ENCODE peak calls at places on chromosome 21, in five cellular contexts. One of them, this sample, is unnamed.

GRCh38 chr21:45405819-45406762 is 1.1 kb downstream of the COL18A1 start:
- DNase-seq in H4: no peak
- DNase-seq in activated naive CD4-positive, alpha-beta T cell treated with anti-CD3 and anti-CD28 coated beads for 36 hours: peak
- DNase-seq in breast epithelium: no peak
- DNase-seq in Caki2: peak
- DNase-seq in this sample: no peak

GRCh38 chr21:45542667-45543370 is 579 bp upstream of the SLC19A1 start:
- DNase-seq in H4: no peak
- DNase-seq in activated naive CD4-positive, alpha-beta T cell treated with anti-CD3 and anti-CD28 coated beads for 36 hours: peak
- DNase-seq in breast epithelium: peak
- DNase-seq in Caki2: no peak
- DNase-seq in this sample: no peak

GRCh38 chr21:44337941-44338895 is 972 bp downstream of the CFAP410 start:
- DNase-seq in H4: peak
- DNase-seq in activated naive CD4-positive, alpha-beta T cell treated with anti-CD3 and anti-CD28 coated beads for 36 hours: peak
- DNase-seq in breast epithelium: peak
- DNase-seq in Caki2: peak
- DNase-seq in this sample: peak

GRCh38 chr21:31045841-31046240 is 7.6 kb upstream of the KRTAP19-8 start:
- DNase-seq in H4: no peak
- DNase-seq in activated naive CD4-positive, alpha-beta T cell treated with anti-CD3 and anti-CD28 coated beads for 36 hours: no peak
- DNase-seq in breast epithelium: no peak
- DNase-seq in Caki2: no peak
- DNase-seq in this sample: no peak

GRCh38 chr21:41762236-41762635 is 4.6 kb downstream of the RIPK4 start:
- DNase-seq in H4: no peak
- DNase-seq in activated naive CD4-positive, alpha-beta T cell treated with anti-CD3 and anti-CD28 coated beads for 36 hours: no peak
- DNase-seq in breast epithelium: no peak
- DNase-seq in Caki2: peak
- DNase-seq in this sample: no peak

GRCh38 chr21:43295016-43295958 is 126.5 kb downstream of the CRYAA start:
- DNase-seq in H4: no peak
- DNase-seq in activated naive CD4-positive, alpha-beta T cell treated with anti-CD3 and anti-CD28 coated beads for 36 hours: no peak
- DNase-seq in breast epithelium: no peak
- DNase-seq in Caki2: no peak
- DNase-seq in this sample: no peak

GRCh38 chr21:44433791-44434567 is 21.3 kb upstream of the LRRC3 start:
- DNase-seq in H4: no peak
- DNase-seq in activated naive CD4-positive, alpha-beta T cell treated with anti-CD3 and anti-CD28 coated beads for 36 hours: no peak
- DNase-seq in breast epithelium: no peak
- DNase-seq in Caki2: no peak
- DNase-seq in this sample: no peak

GRCh38 chr21:31235671-31236450 is 108.2 kb downstream of the TIAM1 start:
- DNase-seq in H4: peak
- DNase-seq in activated naive CD4-positive, alpha-beta T cell treated with anti-CD3 and anti-CD28 coated beads for 36 hours: no peak
- DNase-seq in breast epithelium: no peak
- DNase-seq in Caki2: peak
- DNase-seq in this sample: no peak

GRCh38 chr21:20720623-20721022 is 277.6 kb upstream of the NCAM2 start:
- DNase-seq in H4: peak
- DNase-seq in activated naive CD4-positive, alpha-beta T cell treated with anti-CD3 and anti-CD28 coated beads for 36 hours: no peak
- DNase-seq in breast epithelium: no peak
- DNase-seq in Caki2: peak
- DNase-seq in this sample: no peak

GRCh38 chr21:43269461-43269860 is 100.7 kb downstream of the CRYAA start:
- DNase-seq in H4: no peak
- DNase-seq in activated naive CD4-positive, alpha-beta T cell treated with anti-CD3 and anti-CD28 coated beads for 36 hours: peak
- DNase-seq in breast epithelium: no peak
- DNase-seq in Caki2: no peak
- DNase-seq in this sample: no peak

GRCh38 chr21:16046625-16047340 is 317.0 kb downstream of the USP25 start:
- DNase-seq in H4: no peak
- DNase-seq in activated naive CD4-positive, alpha-beta T cell treated with anti-CD3 and anti-CD28 coated beads for 36 hours: no peak
- DNase-seq in breast epithelium: no peak
- DNase-seq in Caki2: no peak
- DNase-seq in this sample: peak

GRCh38 chr21:20424943-20425342 is 573.3 kb upstream of the NCAM2 start:
- DNase-seq in H4: no peak
- DNase-seq in activated naive CD4-positive, alpha-beta T cell treated with anti-CD3 and anti-CD28 coated beads for 36 hours: no peak
- DNase-seq in breast epithelium: no peak
- DNase-seq in Caki2: no peak
- DNase-seq in this sample: no peak

GRCh38 chr21:40976198-40977114 is 129.5 kb upstream of the DSCAM start:
- DNase-seq in H4: no peak
- DNase-seq in activated naive CD4-positive, alpha-beta T cell treated with anti-CD3 and anti-CD28 coated beads for 36 hours: no peak
- DNase-seq in breast epithelium: no peak
- DNase-seq in Caki2: no peak
- DNase-seq in this sample: peak

GRCh38 chr21:18164933-18165332 is 79.7 kb upstream of the CHODL start:
- DNase-seq in H4: no peak
- DNase-seq in activated naive CD4-positive, alpha-beta T cell treated with anti-CD3 and anti-CD28 coated beads for 36 hours: no peak
- DNase-seq in breast epithelium: no peak
- DNase-seq in Caki2: no peak
- DNase-seq in this sample: no peak

GRCh38 chr21:44844256-44844655 is 26.4 kb upstream of the SUMO3 start:
- DNase-seq in H4: no peak
- DNase-seq in activated naive CD4-positive, alpha-beta T cell treated with anti-CD3 and anti-CD28 coated beads for 36 hours: no peak
- DNase-seq in breast epithelium: no peak
- DNase-seq in Caki2: no peak
- DNase-seq in this sample: no peak

GRCh38 chr21:38654580-38654979 is 151.1 kb upstream of the ETS2 start:
- DNase-seq in H4: no peak
- DNase-seq in activated naive CD4-positive, alpha-beta T cell treated with anti-CD3 and anti-CD28 coated beads for 36 hours: no peak
- DNase-seq in breast epithelium: no peak
- DNase-seq in Caki2: no peak
- DNase-seq in this sample: no peak

GRCh38 chr21:38467911-38468310 is 30.4 kb downstream of the ERG start:
- DNase-seq in H4: no peak
- DNase-seq in activated naive CD4-positive, alpha-beta T cell treated with anti-CD3 and anti-CD28 coated beads for 36 hours: no peak
- DNase-seq in breast epithelium: no peak
- DNase-seq in Caki2: no peak
- DNase-seq in this sample: no peak

GRCh38 chr21:25307489-25307888 is 299.8 kb downstream of the MRPL39 start:
- DNase-seq in H4: no peak
- DNase-seq in activated naive CD4-positive, alpha-beta T cell treated with anti-CD3 and anti-CD28 coated beads for 36 hours: no peak
- DNase-seq in breast epithelium: no peak
- DNase-seq in Caki2: no peak
- DNase-seq in this sample: no peak

GRCh38 chr21:33228455-33228854 is 1.3 kb upstream of the IFNAR2 start:
- DNase-seq in H4: no peak
- DNase-seq in activated naive CD4-positive, alpha-beta T cell treated with anti-CD3 and anti-CD28 coated beads for 36 hours: no peak
- DNase-seq in breast epithelium: no peak
- DNase-seq in Caki2: no peak
- DNase-seq in this sample: no peak

GRCh38 chr21:45029968-45030636 is 44.3 kb upstream of the ADARB1 start:
- DNase-seq in H4: no peak
- DNase-seq in activated naive CD4-positive, alpha-beta T cell treated with anti-CD3 and anti-CD28 coated beads for 36 hours: no peak
- DNase-seq in breast epithelium: no peak
- DNase-seq in Caki2: no peak
- DNase-seq in this sample: no peak

GRCh38 chr21:41399401-41399800 is 26.6 kb upstream of the MX1 start:
- DNase-seq in H4: no peak
- DNase-seq in activated naive CD4-positive, alpha-beta T cell treated with anti-CD3 and anti-CD28 coated beads for 36 hours: no peak
- DNase-seq in breast epithelium: no peak
- DNase-seq in Caki2: no peak
- DNase-seq in this sample: no peak